ENCODE peak calls at places on chromosomes 12 and 14, in four cellular contexts. One of them, this sample, is unnamed.

GRCh38 chr12:121796855-121797751 is 3.6 kb upstream of the RHOF start:
- DNase-seq in SK-N-DZ: peak
- DNase-seq in Ammon's horn: peak
- DNase-seq in epithelial cell of prostate: no peak
- DNase-seq in this sample: peak

GRCh38 chr12:3473171-3473570 is 17.8 kb upstream of the PRMT8 start:
- DNase-seq in SK-N-DZ: no peak
- DNase-seq in Ammon's horn: no peak
- DNase-seq in epithelial cell of prostate: no peak
- DNase-seq in this sample: no peak

GRCh38 chr12:106950591-106950990 is 5.1 kb upstream of the TMEM263 start:
- DNase-seq in SK-N-DZ: no peak
- DNase-seq in Ammon's horn: no peak
- DNase-seq in epithelial cell of prostate: no peak
- DNase-seq in this sample: no peak

GRCh38 chr14:59482120-59482434 is 2.1 kb downstream of the L3HYPDH start:
- DNase-seq in SK-N-DZ: no peak
- DNase-seq in Ammon's horn: no peak
- DNase-seq in epithelial cell of prostate: no peak
- DNase-seq in this sample: no peak

GRCh38 chr12:111349748-111350520 is 19.0 kb downstream of the PHETA1 start:
- DNase-seq in SK-N-DZ: no peak
- DNase-seq in Ammon's horn: no peak
- DNase-seq in epithelial cell of prostate: no peak
- DNase-seq in this sample: no peak

GRCh38 chr12:52691076-52691764 is 11.0 kb upstream of the KRT1 start:
- DNase-seq in SK-N-DZ: no peak
- DNase-seq in Ammon's horn: no peak
- DNase-seq in epithelial cell of prostate: no peak
- DNase-seq in this sample: peak

GRCh38 chr12:20549115-20549719 is 145.9 kb upstream of the SLCO1C1 start:
- DNase-seq in SK-N-DZ: peak
- DNase-seq in Ammon's horn: peak
- DNase-seq in epithelial cell of prostate: no peak
- DNase-seq in this sample: peak

GRCh38 chr12:22014041-22014782 is 31.8 kb upstream of the CMAS start:
- DNase-seq in SK-N-DZ: no peak
- DNase-seq in Ammon's horn: no peak
- DNase-seq in epithelial cell of prostate: no peak
- DNase-seq in this sample: no peak

GRCh38 chr12:1808798-1809480 is 11.4 kb upstream of the LRTM2 start:
- DNase-seq in SK-N-DZ: no peak
- DNase-seq in Ammon's horn: no peak
- DNase-seq in epithelial cell of prostate: no peak
- DNase-seq in this sample: no peak

GRCh38 chr14:90671835-90672234 is 144.4 kb downstream of the TTC7B start:
- DNase-seq in SK-N-DZ: no peak
- DNase-seq in Ammon's horn: peak
- DNase-seq in epithelial cell of prostate: no peak
- DNase-seq in this sample: no peak

GRCh38 chr14:100199240-100199860 is 39.6 kb upstream of the YY1 start:
- DNase-seq in SK-N-DZ: no peak
- DNase-seq in Ammon's horn: no peak
- DNase-seq in epithelial cell of prostate: no peak
- DNase-seq in this sample: no peak

GRCh38 chr12:128339121-128339520 is 72.2 kb downstream of the TMEM132C start:
- DNase-seq in SK-N-DZ: peak
- DNase-seq in Ammon's horn: no peak
- DNase-seq in epithelial cell of prostate: no peak
- DNase-seq in this sample: no peak

GRCh38 chr12:56487448-56488040 is 417 bp downstream of the GLS2 start:
- DNase-seq in SK-N-DZ: no peak
- DNase-seq in Ammon's horn: peak
- DNase-seq in epithelial cell of prostate: no peak
- DNase-seq in this sample: peak

GRCh38 chr14:68944162-68944561 is 34.9 kb downstream of the ACTN1 start:
- DNase-seq in SK-N-DZ: no peak
- DNase-seq in Ammon's horn: peak
- DNase-seq in epithelial cell of prostate: no peak
- DNase-seq in this sample: no peak

GRCh38 chr12:121226399-121226798 is 16.5 kb downstream of the P2RX4 start:
- DNase-seq in SK-N-DZ: no peak
- DNase-seq in Ammon's horn: no peak
- DNase-seq in epithelial cell of prostate: no peak
- DNase-seq in this sample: no peak

GRCh38 chr14:75906228-75906627 is 75.6 kb downstream of the TGFB3 start:
- DNase-seq in SK-N-DZ: no peak
- DNase-seq in Ammon's horn: no peak
- DNase-seq in epithelial cell of prostate: no peak
- DNase-seq in this sample: no peak

GRCh38 chr14:89629383-89629782 is 212.3 kb upstream of the FOXN3 start:
- DNase-seq in SK-N-DZ: no peak
- DNase-seq in Ammon's horn: no peak
- DNase-seq in epithelial cell of prostate: no peak
- DNase-seq in this sample: no peak

GRCh38 chr12:69851976-69852375 is 26.9 kb downstream of the MYRFL start:
- DNase-seq in SK-N-DZ: no peak
- DNase-seq in Ammon's horn: no peak
- DNase-seq in epithelial cell of prostate: no peak
- DNase-seq in this sample: no peak

GRCh38 chr14:51310453-51311074 is 70.5 kb downstream of the TMX1 start:
- DNase-seq in SK-N-DZ: no peak
- DNase-seq in Ammon's horn: peak
- DNase-seq in epithelial cell of prostate: no peak
- DNase-seq in this sample: peak

GRCh38 chr12:21710944-21711343 is 53.3 kb upstream of the LDHB start:
- DNase-seq in SK-N-DZ: no peak
- DNase-seq in Ammon's horn: no peak
- DNase-seq in epithelial cell of prostate: no peak
- DNase-seq in this sample: no peak

GRCh38 chr12:131132118-131132892 is 178.6 kb downstream of the ADGRD1 start:
- DNase-seq in SK-N-DZ: peak
- DNase-seq in Ammon's horn: peak
- DNase-seq in epithelial cell of prostate: no peak
- DNase-seq in this sample: peak

GRCh38 chr12:62600038-62600437 is 133.4 kb downstream of the MON2 start:
- DNase-seq in SK-N-DZ: no peak
- DNase-seq in Ammon's horn: no peak
- DNase-seq in epithelial cell of prostate: no peak
- DNase-seq in this sample: no peak

GRCh38 chr12:106098691-106099200 is 40.0 kb downstream of the NUAK1 start:
- DNase-seq in SK-N-DZ: no peak
- DNase-seq in Ammon's horn: no peak
- DNase-seq in epithelial cell of prostate: no peak
- DNase-seq in this sample: no peak

GRCh38 chr12:62732861-62733427 is 202.0 kb downstream of the PPM1H start:
- DNase-seq in SK-N-DZ: no peak
- DNase-seq in Ammon's horn: no peak
- DNase-seq in epithelial cell of prostate: peak
- DNase-seq in this sample: no peak

GRCh38 chr12:40149673-40150260 is 43.9 kb upstream of the SLC2A13 start:
- DNase-seq in SK-N-DZ: no peak
- DNase-seq in Ammon's horn: no peak
- DNase-seq in epithelial cell of prostate: no peak
- DNase-seq in this sample: no peak

GRCh38 chr12:75545636-75546035 is 34.2 kb upstream of the KRR1 start:
- DNase-seq in SK-N-DZ: no peak
- DNase-seq in Ammon's horn: no peak
- DNase-seq in epithelial cell of prostate: no peak
- DNase-seq in this sample: no peak

GRCh38 chr12:15627995-15628945 is 160.9 kb downstream of the EPS8 start:
- DNase-seq in SK-N-DZ: no peak
- DNase-seq in Ammon's horn: peak
- DNase-seq in epithelial cell of prostate: no peak
- DNase-seq in this sample: no peak

GRCh38 chr12:130703733-130704375 is 12.2 kb downstream of the RIMBP2 start:
- DNase-seq in SK-N-DZ: no peak
- DNase-seq in Ammon's horn: no peak
- DNase-seq in epithelial cell of prostate: no peak
- DNase-seq in this sample: no peak

GRCh38 chr12:67509987-67510386 is 138.6 kb upstream of the DYRK2 start:
- DNase-seq in SK-N-DZ: no peak
- DNase-seq in Ammon's horn: no peak
- DNase-seq in epithelial cell of prostate: no peak
- DNase-seq in this sample: no peak

GRCh38 chr14:35046751-35047536 is 872 bp downstream of the FAM177A1 start:
- DNase-seq in SK-N-DZ: no peak
- DNase-seq in Ammon's horn: no peak
- DNase-seq in epithelial cell of prostate: no peak
- DNase-seq in this sample: no peak

GRCh38 chr14:73263606-73264005 is 26.3 kb downstream of the PAPLN start:
- DNase-seq in SK-N-DZ: no peak
- DNase-seq in Ammon's horn: no peak
- DNase-seq in epithelial cell of prostate: no peak
- DNase-seq in this sample: no peak

GRCh38 chr12:119061208-119061796 is 80.0 kb downstream of the SRRM4 start:
- DNase-seq in SK-N-DZ: peak
- DNase-seq in Ammon's horn: peak
- DNase-seq in epithelial cell of prostate: no peak
- DNase-seq in this sample: no peak

GRCh38 chr14:52079239-52079956 is 10.5 kb upstream of the NID2 start:
- DNase-seq in SK-N-DZ: no peak
- DNase-seq in Ammon's horn: no peak
- DNase-seq in epithelial cell of prostate: no peak
- DNase-seq in this sample: no peak

This sample was measured in cerebellum.